ENCODE peak calls at places on chromosomes 2 and 18, in seven cellular contexts. One of them, this sample, is unnamed.
A peak's percentile ranks its signal among the peaks of the same experiment; 100 is the strongest.

GRCh38 chr2:38487852-38488251 is 110.8 kb upstream of the ATL2 start:
- DNase-seq in AG10803: no peak
- DNase-seq in AG09319: no peak
- DNase-seq in bronchial epithelial cell: no peak
- DNase-seq in RWPE1: no peak
- DNase-seq in transverse colon: no peak
- DNase-seq in natural killer cell: no peak
- DNase-seq in this sample: no peak

GRCh38 chr2:85324639-85325465 is 2.9 kb downstream of the TGOLN2 start:
- DNase-seq in bronchial epithelial cell: peak; percentile 55
- DNase-seq in AG09319: no peak
- DNase-seq in RWPE1: no peak
- DNase-seq in natural killer cell: no peak
- DNase-seq in transverse colon: peak; percentile 69
- DNase-seq in AG10803: no peak
- DNase-seq in this sample: no peak

GRCh38 chr2:39573276-39573675 is 92.4 kb upstream of the TMEM178A start:
- DNase-seq in natural killer cell: no peak
- DNase-seq in AG09319: no peak
- DNase-seq in RWPE1: no peak
- DNase-seq in AG10803: no peak
- DNase-seq in bronchial epithelial cell: peak; percentile 54
- DNase-seq in transverse colon: no peak
- DNase-seq in this sample: no peak

GRCh38 chr2:190696792-190697398 is 48.0 kb downstream of the NAB1 start:
- DNase-seq in AG10803: no peak
- DNase-seq in transverse colon: no peak
- DNase-seq in RWPE1: no peak
- DNase-seq in AG09319: no peak
- DNase-seq in natural killer cell: no peak
- DNase-seq in bronchial epithelial cell: no peak
- DNase-seq in this sample: no peak

GRCh38 chr2:165594935-165595255 is 125.4 kb downstream of the CSRNP3 start:
- DNase-seq in RWPE1: no peak
- DNase-seq in bronchial epithelial cell: no peak
- DNase-seq in AG10803: no peak
- DNase-seq in transverse colon: no peak
- DNase-seq in AG09319: no peak
- DNase-seq in natural killer cell: no peak
- DNase-seq in this sample: no peak

GRCh38 chr18:77702686-77703085 is 453.0 kb downstream of the GALR1 start:
- DNase-seq in RWPE1: peak; percentile 17
- DNase-seq in AG10803: peak; percentile 1
- DNase-seq in bronchial epithelial cell: peak; percentile 4
- DNase-seq in transverse colon: no peak
- DNase-seq in AG09319: no peak
- DNase-seq in natural killer cell: no peak
- DNase-seq in this sample: no peak

GRCh38 chr2:28717339-28717758 is 34.3 kb upstream of the PPP1CB start:
- DNase-seq in transverse colon: peak; percentile 33
- DNase-seq in natural killer cell: no peak
- DNase-seq in bronchial epithelial cell: peak; percentile 79
- DNase-seq in AG09319: no peak
- DNase-seq in RWPE1: peak; percentile 45
- DNase-seq in AG10803: peak; percentile 80
- DNase-seq in this sample: no peak

GRCh38 chr18:48695671-48696070 is 156.8 kb downstream of the CTIF start:
- DNase-seq in bronchial epithelial cell: no peak
- DNase-seq in RWPE1: no peak
- DNase-seq in AG10803: no peak
- DNase-seq in natural killer cell: no peak
- DNase-seq in AG09319: no peak
- DNase-seq in transverse colon: no peak
- DNase-seq in this sample: no peak

GRCh38 chr18:57776767-57777166 is 26.3 kb downstream of the ATP8B1 start:
- DNase-seq in bronchial epithelial cell: no peak
- DNase-seq in natural killer cell: no peak
- DNase-seq in AG10803: peak; percentile 85
- DNase-seq in AG09319: no peak
- DNase-seq in transverse colon: no peak
- DNase-seq in RWPE1: no peak
- DNase-seq in this sample: no peak

GRCh38 chr2:161956751-161957150 is 117.3 kb downstream of the DPP4 start:
- DNase-seq in transverse colon: no peak
- DNase-seq in AG09319: no peak
- DNase-seq in AG10803: no peak
- DNase-seq in RWPE1: no peak
- DNase-seq in natural killer cell: no peak
- DNase-seq in bronchial epithelial cell: no peak
- DNase-seq in this sample: no peak

GRCh38 chr2:207073791-207074678 is 91.7 kb downstream of the KLF7 start:
- DNase-seq in transverse colon: no peak
- DNase-seq in natural killer cell: no peak
- DNase-seq in AG10803: peak; percentile 19
- DNase-seq in bronchial epithelial cell: peak; percentile 40
- DNase-seq in RWPE1: no peak
- DNase-seq in AG09319: no peak
- DNase-seq in this sample: no peak

DNA sequence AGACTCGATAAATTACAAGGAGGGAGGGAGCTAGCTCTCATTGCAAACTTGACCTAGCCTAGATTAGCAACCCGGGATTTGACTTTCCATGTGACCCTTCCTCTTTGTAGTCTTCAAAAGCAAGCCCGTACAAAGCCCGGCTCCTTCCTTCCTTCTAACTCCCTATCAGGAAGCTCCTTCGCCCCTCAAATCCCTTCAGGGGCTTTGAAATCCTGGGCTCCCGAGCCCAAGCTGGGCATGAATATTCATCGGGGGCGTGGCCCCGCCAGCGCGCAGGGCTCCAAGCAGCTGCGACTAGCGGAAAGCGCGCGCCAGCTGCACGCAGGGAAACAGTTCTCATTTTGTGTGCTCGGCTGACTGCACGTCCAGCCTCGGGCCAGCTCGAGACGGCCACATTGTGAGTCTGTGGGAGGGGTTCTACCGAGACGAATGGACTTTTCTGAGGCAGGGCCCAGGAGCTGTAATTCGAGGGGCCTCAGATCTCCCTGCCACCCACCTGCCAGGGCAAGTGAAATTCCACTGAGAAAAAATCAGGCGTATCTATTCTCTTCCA is 84.0 kb upstream of the PELI1 start:
- DNase-seq in AG10803: peak; percentile 37
- DNase-seq in natural killer cell: peak; percentile 27
- DNase-seq in transverse colon: peak; percentile 85
- DNase-seq in AG09319: no peak
- DNase-seq in bronchial epithelial cell: peak; percentile 67
- DNase-seq in RWPE1: peak; percentile 42
- DNase-seq in this sample: peak; percentile 60
- TF ChIP-seq CTCF in AG10803: peak; percentile 14
- TF ChIP-seq CTCF in natural killer cell: no peak
- TF ChIP-seq CTCF in transverse colon: no peak
- TF ChIP-seq CTCF in AG09319: peak; percentile 1
- TF ChIP-seq CTCF in bronchial epithelial cell: no peak
- TF ChIP-seq CTCF in RWPE1: no peak
- TF ChIP-seq CTCF in this sample: no peak

GRCh38 chr18:35837922-35838496 is 134.5 kb upstream of the RMP24 start:
- DNase-seq in transverse colon: no peak
- DNase-seq in AG10803: no peak
- DNase-seq in bronchial epithelial cell: no peak
- DNase-seq in RWPE1: no peak
- DNase-seq in natural killer cell: no peak
- DNase-seq in AG09319: no peak
- DNase-seq in this sample: no peak
- TF ChIP-seq CTCF in transverse colon: no peak
- TF ChIP-seq CTCF in AG10803: no peak
- TF ChIP-seq CTCF in bronchial epithelial cell: no peak
- TF ChIP-seq CTCF in RWPE1: no peak
- TF ChIP-seq CTCF in natural killer cell: no peak
- TF ChIP-seq CTCF in AG09319: no peak
- TF ChIP-seq CTCF in this sample: no peak

GRCh38 chr2:26345554-26346453 is at the start of gene SELENOI:
- DNase-seq in transverse colon: peak; percentile 99
- DNase-seq in AG10803: peak; percentile 98
- DNase-seq in natural killer cell: peak; percentile 99
- DNase-seq in AG09319: peak; percentile 98
- DNase-seq in bronchial epithelial cell: peak; percentile 98
- DNase-seq in RWPE1: peak; percentile 98
- DNase-seq in this sample: peak; percentile 99
- TF ChIP-seq CTCF in transverse colon: no peak
- TF ChIP-seq CTCF in AG10803: no peak
- TF ChIP-seq CTCF in natural killer cell: no peak
- TF ChIP-seq CTCF in AG09319: no peak
- TF ChIP-seq CTCF in bronchial epithelial cell: no peak
- TF ChIP-seq CTCF in RWPE1: no peak
- TF ChIP-seq CTCF in this sample: no peak

DNA sequence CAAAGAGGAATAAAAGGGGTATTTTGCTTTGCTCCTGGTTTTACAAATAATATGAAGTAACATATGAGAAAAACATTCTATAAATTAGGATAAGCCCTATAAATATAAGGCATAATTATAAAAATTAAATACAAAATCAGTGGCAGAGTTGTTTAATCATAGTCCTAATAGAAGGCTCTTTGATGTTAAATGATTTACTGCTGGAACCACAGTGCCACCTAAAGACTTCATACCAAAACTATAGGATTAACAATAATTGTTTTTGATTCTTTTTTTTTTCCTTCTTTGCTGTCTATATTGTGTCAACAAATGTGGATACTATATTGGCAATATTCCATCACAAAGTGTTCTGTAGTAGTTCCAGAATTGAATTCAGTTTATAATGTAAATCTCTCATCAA is 837.7 kb upstream of the SLC39A10 start:
- DNase-seq in AG10803: no peak
- DNase-seq in bronchial epithelial cell: peak; percentile 39
- DNase-seq in transverse colon: no peak
- DNase-seq in RWPE1: no peak
- DNase-seq in natural killer cell: no peak
- DNase-seq in AG09319: no peak
- DNase-seq in this sample: no peak
- TF ChIP-seq CTCF in AG10803: no peak
- TF ChIP-seq CTCF in bronchial epithelial cell: no peak
- TF ChIP-seq CTCF in transverse colon: no peak
- TF ChIP-seq CTCF in RWPE1: peak; percentile 26
- TF ChIP-seq CTCF in natural killer cell: no peak
- TF ChIP-seq CTCF in AG09319: no peak
- TF ChIP-seq CTCF in this sample: peak; percentile 32

GRCh38 chr18:10927290-10927979 is 221.9 kb downstream of the PIEZO2 start:
- DNase-seq in RWPE1: no peak
- DNase-seq in transverse colon: no peak
- DNase-seq in natural killer cell: no peak
- DNase-seq in AG09319: no peak
- DNase-seq in bronchial epithelial cell: no peak
- DNase-seq in AG10803: peak; percentile 69
- DNase-seq in this sample: no peak
- TF ChIP-seq CTCF in RWPE1: no peak
- TF ChIP-seq CTCF in transverse colon: no peak
- TF ChIP-seq CTCF in natural killer cell: no peak
- TF ChIP-seq CTCF in AG09319: no peak
- TF ChIP-seq CTCF in bronchial epithelial cell: no peak
- TF ChIP-seq CTCF in AG10803: no peak
- TF ChIP-seq CTCF in this sample: no peak